ENCODE peak calls at places on chromosomes 11 and 22, in nine cellular contexts. One of them, this sample, is unnamed.

GRCh38 chr11:35162795-35163194 is 23.8 kb downstream of the CD44 start:
- ATAC-seq in left cardiac atrium: no peak
- ATAC-seq in heart right ventricle: no peak
- ATAC-seq in CD8-positive, alpha-beta T cell: no peak
- ATAC-seq in upper lobe of right lung: peak
- ATAC-seq in HCT116: no peak
- ATAC-seq in T-helper 17 cell: no peak
- ATAC-seq in activated CD8-positive, alpha-beta T cell treated with anti-CD3 and anti-CD28 coated beads for 36 hours: no peak
- ATAC-seq in Right ventricle myocardium superior: no peak
- ATAC-seq in this sample: no peak

GRCh38 chr22:44702479-44703219 is 645 bp downstream of the PRR5 start:
- ATAC-seq in left cardiac atrium: peak
- ATAC-seq in heart right ventricle: no peak
- ATAC-seq in CD8-positive, alpha-beta T cell: peak
- ATAC-seq in upper lobe of right lung: peak
- ATAC-seq in HCT116: peak
- ATAC-seq in T-helper 17 cell: peak
- ATAC-seq in activated CD8-positive, alpha-beta T cell treated with anti-CD3 and anti-CD28 coated beads for 36 hours: peak
- ATAC-seq in Right ventricle myocardium superior: no peak
- ATAC-seq in this sample: no peak

GRCh38 chr11:57277845-57278720 is 41.0 kb upstream of the APLNR start:
- ATAC-seq in left cardiac atrium: peak
- ATAC-seq in heart right ventricle: peak
- ATAC-seq in CD8-positive, alpha-beta T cell: no peak
- ATAC-seq in upper lobe of right lung: peak
- ATAC-seq in HCT116: peak
- ATAC-seq in T-helper 17 cell: no peak
- ATAC-seq in activated CD8-positive, alpha-beta T cell treated with anti-CD3 and anti-CD28 coated beads for 36 hours: peak
- ATAC-seq in Right ventricle myocardium superior: peak
- ATAC-seq in this sample: peak

GRCh38 chr11:65560555-65561418 is 2.6 kb upstream of the LTBP3 start:
- ATAC-seq in left cardiac atrium: peak
- ATAC-seq in heart right ventricle: peak
- ATAC-seq in CD8-positive, alpha-beta T cell: no peak
- ATAC-seq in upper lobe of right lung: no peak
- ATAC-seq in HCT116: peak
- ATAC-seq in T-helper 17 cell: no peak
- ATAC-seq in activated CD8-positive, alpha-beta T cell treated with anti-CD3 and anti-CD28 coated beads for 36 hours: no peak
- ATAC-seq in Right ventricle myocardium superior: no peak
- ATAC-seq in this sample: peak

GRCh38 chr11:86143429-86144030 is 74.6 kb upstream of the PICALM start:
- ATAC-seq in left cardiac atrium: peak
- ATAC-seq in heart right ventricle: peak
- ATAC-seq in CD8-positive, alpha-beta T cell: no peak
- ATAC-seq in upper lobe of right lung: peak
- ATAC-seq in HCT116: no peak
- ATAC-seq in T-helper 17 cell: peak
- ATAC-seq in activated CD8-positive, alpha-beta T cell treated with anti-CD3 and anti-CD28 coated beads for 36 hours: peak
- ATAC-seq in Right ventricle myocardium superior: peak
- ATAC-seq in this sample: no peak

GRCh38 chr22:18048041-18048440 is 23.7 kb upstream of the MICAL3 start:
- ATAC-seq in left cardiac atrium: no peak
- ATAC-seq in heart right ventricle: no peak
- ATAC-seq in CD8-positive, alpha-beta T cell: no peak
- ATAC-seq in upper lobe of right lung: no peak
- ATAC-seq in HCT116: no peak
- ATAC-seq in T-helper 17 cell: no peak
- ATAC-seq in activated CD8-positive, alpha-beta T cell treated with anti-CD3 and anti-CD28 coated beads for 36 hours: no peak
- ATAC-seq in Right ventricle myocardium superior: no peak
- ATAC-seq in this sample: no peak

GRCh38 chr11:105667441-105667840 is 57.6 kb downstream of the GRIA4 start:
- ATAC-seq in left cardiac atrium: no peak
- ATAC-seq in heart right ventricle: no peak
- ATAC-seq in CD8-positive, alpha-beta T cell: no peak
- ATAC-seq in upper lobe of right lung: no peak
- ATAC-seq in HCT116: no peak
- ATAC-seq in T-helper 17 cell: no peak
- ATAC-seq in activated CD8-positive, alpha-beta T cell treated with anti-CD3 and anti-CD28 coated beads for 36 hours: no peak
- ATAC-seq in Right ventricle myocardium superior: no peak
- ATAC-seq in this sample: no peak

GRCh38 chr11:43508511-43508918 is 149.8 kb downstream of the TTC17 start:
- ATAC-seq in left cardiac atrium: no peak
- ATAC-seq in heart right ventricle: no peak
- ATAC-seq in CD8-positive, alpha-beta T cell: no peak
- ATAC-seq in upper lobe of right lung: no peak
- ATAC-seq in HCT116: no peak
- ATAC-seq in T-helper 17 cell: no peak
- ATAC-seq in activated CD8-positive, alpha-beta T cell treated with anti-CD3 and anti-CD28 coated beads for 36 hours: peak
- ATAC-seq in Right ventricle myocardium superior: no peak
- ATAC-seq in this sample: no peak

GRCh38 chr11:81359476-81359875 is 1374.2 kb downstream of the FAM181B start:
- ATAC-seq in left cardiac atrium: no peak
- ATAC-seq in heart right ventricle: no peak
- ATAC-seq in CD8-positive, alpha-beta T cell: no peak
- ATAC-seq in upper lobe of right lung: no peak
- ATAC-seq in HCT116: no peak
- ATAC-seq in T-helper 17 cell: no peak
- ATAC-seq in activated CD8-positive, alpha-beta T cell treated with anti-CD3 and anti-CD28 coated beads for 36 hours: no peak
- ATAC-seq in Right ventricle myocardium superior: no peak
- ATAC-seq in this sample: no peak

GRCh38 chr11:90447651-90448050 is 224.8 kb upstream of the CHORDC1 start:
- ATAC-seq in left cardiac atrium: no peak
- ATAC-seq in heart right ventricle: peak
- ATAC-seq in CD8-positive, alpha-beta T cell: no peak
- ATAC-seq in upper lobe of right lung: no peak
- ATAC-seq in HCT116: no peak
- ATAC-seq in T-helper 17 cell: no peak
- ATAC-seq in activated CD8-positive, alpha-beta T cell treated with anti-CD3 and anti-CD28 coated beads for 36 hours: no peak
- ATAC-seq in Right ventricle myocardium superior: peak
- ATAC-seq in this sample: no peak

GRCh38 chr11:2547806-2548205 is 103.0 kb downstream of the KCNQ1 start:
- ATAC-seq in left cardiac atrium: no peak
- ATAC-seq in heart right ventricle: no peak
- ATAC-seq in CD8-positive, alpha-beta T cell: no peak
- ATAC-seq in upper lobe of right lung: no peak
- ATAC-seq in HCT116: no peak
- ATAC-seq in T-helper 17 cell: no peak
- ATAC-seq in activated CD8-positive, alpha-beta T cell treated with anti-CD3 and anti-CD28 coated beads for 36 hours: no peak
- ATAC-seq in Right ventricle myocardium superior: no peak
- ATAC-seq in this sample: no peak

GRCh38 chr22:40331706-40332105 is 14.6 kb upstream of the ADSL start:
- ATAC-seq in left cardiac atrium: no peak
- ATAC-seq in heart right ventricle: no peak
- ATAC-seq in CD8-positive, alpha-beta T cell: no peak
- ATAC-seq in upper lobe of right lung: no peak
- ATAC-seq in HCT116: no peak
- ATAC-seq in T-helper 17 cell: no peak
- ATAC-seq in activated CD8-positive, alpha-beta T cell treated with anti-CD3 and anti-CD28 coated beads for 36 hours: no peak
- ATAC-seq in Right ventricle myocardium superior: no peak
- ATAC-seq in this sample: no peak

GRCh38 chr11:63518548-63518947 is 12.7 kb downstream of the LGALS12 start:
- ATAC-seq in left cardiac atrium: no peak
- ATAC-seq in heart right ventricle: no peak
- ATAC-seq in CD8-positive, alpha-beta T cell: peak
- ATAC-seq in upper lobe of right lung: no peak
- ATAC-seq in HCT116: no peak
- ATAC-seq in T-helper 17 cell: peak
- ATAC-seq in activated CD8-positive, alpha-beta T cell treated with anti-CD3 and anti-CD28 coated beads for 36 hours: peak
- ATAC-seq in Right ventricle myocardium superior: no peak
- ATAC-seq in this sample: no peak

GRCh38 chr11:111320728-111321568 is 22.6 kb downstream of the POU2AF3 start:
- ATAC-seq in left cardiac atrium: no peak
- ATAC-seq in heart right ventricle: peak
- ATAC-seq in CD8-positive, alpha-beta T cell: no peak
- ATAC-seq in upper lobe of right lung: peak
- ATAC-seq in HCT116: no peak
- ATAC-seq in T-helper 17 cell: no peak
- ATAC-seq in activated CD8-positive, alpha-beta T cell treated with anti-CD3 and anti-CD28 coated beads for 36 hours: no peak
- ATAC-seq in Right ventricle myocardium superior: peak
- ATAC-seq in this sample: no peak

GRCh38 chr11:3865388-3866193 is 10.1 kb downstream of the STIM1 start:
- ATAC-seq in left cardiac atrium: peak
- ATAC-seq in heart right ventricle: peak
- ATAC-seq in CD8-positive, alpha-beta T cell: peak
- ATAC-seq in upper lobe of right lung: peak
- ATAC-seq in HCT116: no peak
- ATAC-seq in T-helper 17 cell: peak
- ATAC-seq in activated CD8-positive, alpha-beta T cell treated with anti-CD3 and anti-CD28 coated beads for 36 hours: no peak
- ATAC-seq in Right ventricle myocardium superior: no peak
- ATAC-seq in this sample: peak